ENCODE peak calls at places on chromosome 18, in four cellular contexts. One of them, this sample, is unnamed.

GRCh38 chr18:24063121-24063731 is 48.7 kb downstream of the TTC39C start:
- DNase-seq in breast epithelium: no peak
- DNase-seq in tibial nerve: no peak
- DNase-seq in heart left ventricle: no peak
- DNase-seq in this sample: no peak

GRCh38 chr18:59605633-59606192 is 91.5 kb downstream of the CCBE1 start:
- DNase-seq in breast epithelium: no peak
- DNase-seq in tibial nerve: no peak
- DNase-seq in heart left ventricle: no peak
- DNase-seq in this sample: no peak

GRCh38 chr18:76953186-76953982 is 131.0 kb downstream of the ZNF236 start:
- DNase-seq in breast epithelium: peak; percentile 59
- DNase-seq in tibial nerve: peak; percentile 64
- DNase-seq in heart left ventricle: peak; percentile 69
- DNase-seq in this sample: peak; percentile 62

GRCh38 chr18:35457140-35457704 is 40.5 kb downstream of the INO80C start:
- DNase-seq in breast epithelium: no peak
- DNase-seq in tibial nerve: no peak
- DNase-seq in heart left ventricle: no peak
- DNase-seq in this sample: no peak

GRCh38 chr18:9708057-9708881 is at the start of gene RAB31:
- DNase-seq in heart left ventricle: peak; percentile 89
- DNase-seq in breast epithelium: peak; percentile 48
- DNase-seq in tibial nerve: peak; percentile 59
- DNase-seq in this sample: peak; percentile 74

GRCh38 chr18:31261792-31262582 is 56.0 kb upstream of the DSG1 start:
- DNase-seq in heart left ventricle: no peak
- DNase-seq in breast epithelium: no peak
- DNase-seq in tibial nerve: no peak
- DNase-seq in this sample: no peak

GRCh38 chr18:47407736-47408135 is 156.3 kb upstream of the SKOR2 start:
- DNase-seq in heart left ventricle: no peak
- DNase-seq in tibial nerve: no peak
- DNase-seq in breast epithelium: no peak
- DNase-seq in this sample: no peak

GRCh38 chr18:68874361-68874760 is 76.5 kb downstream of the CCDC102B start:
- DNase-seq in heart left ventricle: no peak
- DNase-seq in breast epithelium: no peak
- DNase-seq in tibial nerve: no peak
- DNase-seq in this sample: no peak

GRCh38 chr18:5159080-5159479 is 38.0 kb downstream of the AKAIN1 start:
- DNase-seq in tibial nerve: no peak
- DNase-seq in heart left ventricle: no peak
- DNase-seq in breast epithelium: no peak
- DNase-seq in this sample: no peak

GRCh38 chr18:10705291-10705690 is 179.5 kb downstream of the NAPG start:
- DNase-seq in tibial nerve: no peak
- DNase-seq in breast epithelium: no peak
- DNase-seq in heart left ventricle: no peak
- DNase-seq in this sample: no peak

GRCh38 chr18:79912409-79912991 is 39.0 kb downstream of the SLC66A2 start:
- DNase-seq in breast epithelium: peak; percentile 14
- DNase-seq in tibial nerve: no peak
- DNase-seq in heart left ventricle: no peak
- DNase-seq in this sample: peak; percentile 5

GRCh38 chr18:37450434-37451133 is 115.0 kb downstream of the CELF4 start:
- DNase-seq in breast epithelium: no peak
- DNase-seq in tibial nerve: no peak
- DNase-seq in heart left ventricle: peak; percentile 34
- DNase-seq in this sample: no peak

GRCh38 chr18:570256-570655 is 9.9 kb upstream of the CETN1 start:
- DNase-seq in tibial nerve: no peak
- DNase-seq in heart left ventricle: no peak
- DNase-seq in breast epithelium: no peak
- DNase-seq in this sample: no peak

GRCh38 chr18:79902075-79902474 is 49.4 kb downstream of the SLC66A2 start:
- DNase-seq in heart left ventricle: peak; percentile 19
- DNase-seq in breast epithelium: no peak
- DNase-seq in tibial nerve: no peak
- DNase-seq in this sample: peak; percentile 5

GRCh38 chr18:13267517-13267916 is 49.0 kb downstream of the LDLRAD4 start:
- DNase-seq in heart left ventricle: peak; percentile 35
- DNase-seq in breast epithelium: no peak
- DNase-seq in tibial nerve: no peak
- DNase-seq in this sample: no peak

GRCh38 chr18:31197676-31198075 is 35.0 kb upstream of the DSC1 start:
- DNase-seq in tibial nerve: no peak
- DNase-seq in heart left ventricle: no peak
- DNase-seq in breast epithelium: no peak
- DNase-seq in this sample: no peak

GRCh38 chr18:3578621-3579020 is 128.6 kb downstream of the TGIF1 start:
- DNase-seq in breast epithelium: no peak
- DNase-seq in tibial nerve: no peak
- DNase-seq in heart left ventricle: no peak
- DNase-seq in this sample: no peak

GRCh38 chr18:34821669-34822210 is 111.6 kb downstream of the DTNA start:
- DNase-seq in tibial nerve: no peak
- DNase-seq in heart left ventricle: no peak
- DNase-seq in breast epithelium: no peak
- DNase-seq in this sample: no peak

GRCh38 chr18:506264-506663 is 5.8 kb upstream of the COLEC12 start:
- DNase-seq in heart left ventricle: no peak
- DNase-seq in breast epithelium: no peak
- DNase-seq in tibial nerve: no peak
- DNase-seq in this sample: no peak

GRCh38 chr18:73244411-73244810 is 376.6 kb upstream of the NETO1 start:
- DNase-seq in breast epithelium: no peak
- DNase-seq in tibial nerve: no peak
- DNase-seq in heart left ventricle: no peak
- DNase-seq in this sample: no peak

GRCh38 chr18:38525039-38525438 is 959.4 kb upstream of the CELF4 start:
- DNase-seq in breast epithelium: no peak
- DNase-seq in heart left ventricle: no peak
- DNase-seq in tibial nerve: no peak
- DNase-seq in this sample: no peak

GRCh38 chr18:40094441-40094840 is 1860.6 kb upstream of the PIK3C3 start:
- DNase-seq in tibial nerve: no peak
- DNase-seq in breast epithelium: no peak
- DNase-seq in heart left ventricle: no peak
- DNase-seq in this sample: no peak

GRCh38 chr18:76490701-76491171 is 4.3 kb downstream of the ZNF516 start:
- DNase-seq in breast epithelium: peak; percentile 65
- DNase-seq in heart left ventricle: no peak
- DNase-seq in tibial nerve: no peak
- DNase-seq in this sample: peak; percentile 78

GRCh38 chr18:39913790-39914366 is 2041.2 kb upstream of the PIK3C3 start:
- DNase-seq in breast epithelium: no peak
- DNase-seq in tibial nerve: no peak
- DNase-seq in heart left ventricle: no peak
- DNase-seq in this sample: no peak

GRCh38 chr18:57060814-57061213 is 86.1 kb upstream of the BOD1L2 start:
- DNase-seq in tibial nerve: no peak
- DNase-seq in breast epithelium: no peak
- DNase-seq in heart left ventricle: no peak
- DNase-seq in this sample: no peak

GRCh38 chr18:32391126-32391525 is 79.6 kb downstream of the GAREM1 start:
- DNase-seq in heart left ventricle: no peak
- DNase-seq in tibial nerve: no peak
- DNase-seq in breast epithelium: no peak
- DNase-seq in this sample: no peak

GRCh38 chr18:73681912-73682311 is 465.7 kb downstream of the FBXO15 start:
- DNase-seq in tibial nerve: no peak
- DNase-seq in heart left ventricle: no peak
- DNase-seq in breast epithelium: no peak
- DNase-seq in this sample: no peak

DNA sequence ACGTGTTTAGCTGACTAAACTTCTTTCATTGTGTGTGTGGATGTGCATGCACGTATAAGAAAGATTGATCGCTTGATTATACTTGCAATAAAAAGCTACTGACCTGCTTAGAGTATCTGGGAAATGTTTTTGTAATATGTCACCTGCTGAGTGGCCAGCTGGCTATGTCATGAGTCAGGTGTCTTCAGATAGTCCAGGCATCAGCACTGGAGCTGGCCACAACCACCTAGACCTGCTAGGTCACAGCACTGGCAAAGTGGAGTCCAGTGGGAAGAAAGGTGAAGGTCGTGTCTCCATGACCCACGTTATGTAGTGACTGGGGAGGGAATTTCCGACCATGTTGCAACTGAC is 147.0 kb downstream of the ESCO1 start:
- DNase-seq in breast epithelium: no peak
- DNase-seq in heart left ventricle: no peak
- DNase-seq in tibial nerve: no peak
- DNase-seq in this sample: no peak
- TF ChIP-seq POLR2A in breast epithelium: no peak
- TF ChIP-seq POLR2A in heart left ventricle: no peak
- TF ChIP-seq POLR2A in tibial nerve: no peak
- TF ChIP-seq POLR2A in this sample: no peak

DNA sequence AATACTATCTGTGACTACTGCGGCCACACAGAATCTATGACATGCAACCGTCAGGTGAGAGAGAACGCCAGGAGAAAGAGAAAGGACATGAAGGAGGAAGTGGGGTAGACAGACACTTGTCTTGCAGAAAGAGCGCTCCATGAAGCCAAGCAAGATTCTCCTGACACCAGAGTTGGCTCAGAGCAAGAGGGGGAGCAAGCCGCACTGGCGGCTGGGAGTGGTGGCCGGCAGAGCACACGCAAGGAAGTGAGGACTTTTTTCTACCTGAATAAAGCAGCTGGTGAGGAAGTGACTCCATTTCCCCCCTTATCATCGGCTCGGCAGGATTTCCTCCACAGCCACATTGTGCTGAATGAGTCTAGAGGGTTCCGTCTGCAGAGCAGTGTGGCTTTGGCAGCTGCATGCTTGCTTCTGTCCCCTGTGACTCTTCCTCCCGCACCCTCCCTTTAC is 181.5 kb downstream of the BCL2 start:
- DNase-seq in heart left ventricle: peak; percentile 59
- DNase-seq in breast epithelium: no peak
- DNase-seq in tibial nerve: no peak
- DNase-seq in this sample: no peak
- TF ChIP-seq POLR2A in heart left ventricle: no peak
- TF ChIP-seq POLR2A in breast epithelium: no peak
- TF ChIP-seq POLR2A in tibial nerve: no peak
- TF ChIP-seq POLR2A in this sample: no peak

GRCh38 chr18:28112056-28112470 is 64.9 kb downstream of the CDH2 start:
- DNase-seq in tibial nerve: no peak
- DNase-seq in breast epithelium: no peak
- DNase-seq in heart left ventricle: no peak
- DNase-seq in this sample: no peak
- TF ChIP-seq POLR2A in tibial nerve: no peak
- TF ChIP-seq POLR2A in breast epithelium: no peak
- TF ChIP-seq POLR2A in heart left ventricle: no peak
- TF ChIP-seq POLR2A in this sample: no peak

GRCh38 chr18:70288171-70288850 is 534 bp upstream of the SOCS6 start:
- DNase-seq in breast epithelium: no peak
- DNase-seq in heart left ventricle: peak; percentile 56
- DNase-seq in tibial nerve: no peak
- DNase-seq in this sample: peak; percentile 58

GRCh38 chr18:70287731-70288130 is 1.1 kb upstream of the SOCS6 start:
- DNase-seq in heart left ventricle: no peak
- DNase-seq in breast epithelium: no peak
- DNase-seq in tibial nerve: no peak
- DNase-seq in this sample: no peak

GRCh38 chr18:70289351-70290330 is 796 bp downstream of the SOCS6 start:
- DNase-seq in heart left ventricle: peak; percentile 44
- DNase-seq in breast epithelium: no peak
- DNase-seq in tibial nerve: no peak
- DNase-seq in this sample: peak; percentile 49

GRCh38 chr18:70290482-70291294 is 1.8 kb downstream of the SOCS6 start:
- DNase-seq in tibial nerve: no peak
- DNase-seq in heart left ventricle: no peak
- DNase-seq in breast epithelium: no peak
- DNase-seq in this sample: no peak

DNA sequence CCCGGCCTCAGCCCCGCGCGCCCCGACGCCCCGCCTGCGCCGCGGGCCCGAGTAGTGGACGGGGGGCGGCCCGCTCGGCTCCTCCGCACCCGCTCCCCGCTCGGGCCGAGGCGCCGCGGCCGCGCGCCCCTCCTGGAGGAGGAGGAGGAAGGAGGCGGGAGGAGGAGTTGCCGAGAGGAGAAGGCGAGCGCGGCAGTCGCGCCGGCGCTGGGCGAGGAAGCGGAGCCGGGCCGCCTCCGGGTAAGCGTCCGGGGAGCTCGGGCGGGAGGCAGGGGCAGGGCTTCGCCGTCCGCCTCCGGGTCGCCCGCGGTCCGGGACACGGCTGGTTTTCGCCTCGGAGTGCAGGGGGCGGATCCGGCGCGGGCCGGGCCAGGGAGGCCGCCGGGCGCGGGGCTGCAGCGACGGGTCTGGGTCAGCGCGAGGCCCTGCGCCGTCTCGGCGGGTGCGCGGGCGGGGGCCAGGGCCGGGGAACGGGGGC is at the start of gene SOCS6:
- DNase-seq in breast epithelium: no peak
- DNase-seq in tibial nerve: peak; percentile 21
- DNase-seq in heart left ventricle: peak; percentile 72
- DNase-seq in this sample: peak; percentile 63
- TF ChIP-seq POLR2A in breast epithelium: no peak
- TF ChIP-seq POLR2A in tibial nerve: peak; percentile 31
- TF ChIP-seq POLR2A in heart left ventricle: no peak
- TF ChIP-seq POLR2A in this sample: peak; percentile 63

DNA sequence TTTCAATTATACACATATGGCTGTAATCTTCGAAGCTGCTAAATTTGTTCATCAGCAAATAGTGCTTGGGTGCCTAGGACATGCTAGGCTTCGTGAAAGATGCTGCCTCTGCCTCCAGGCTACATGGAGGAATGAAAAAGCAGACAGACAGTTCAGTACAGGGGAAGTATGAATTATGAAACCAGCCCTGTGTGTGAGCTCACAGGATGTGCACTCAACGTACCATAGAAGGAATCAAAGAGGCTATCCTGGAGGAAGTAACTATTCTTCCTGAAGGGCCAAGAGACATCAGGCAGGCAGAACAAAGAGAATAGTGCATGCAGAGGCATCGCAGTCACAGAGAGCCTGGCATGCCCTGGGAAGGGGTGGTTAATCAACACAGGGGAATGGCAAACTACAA is 61.4 kb downstream of the DYM start:
- DNase-seq in heart left ventricle: no peak
- DNase-seq in breast epithelium: no peak
- DNase-seq in tibial nerve: no peak
- DNase-seq in this sample: no peak
- TF ChIP-seq POLR2A in heart left ventricle: no peak
- TF ChIP-seq POLR2A in breast epithelium: no peak
- TF ChIP-seq POLR2A in tibial nerve: no peak
- TF ChIP-seq POLR2A in this sample: no peak

GRCh38 chr18:22349966-22350365 is 67.7 kb downstream of the CTAGE1 start:
- DNase-seq in tibial nerve: no peak
- DNase-seq in breast epithelium: no peak
- DNase-seq in heart left ventricle: no peak
- DNase-seq in this sample: no peak

GRCh38 chr18:22349317-22349898 is 68.3 kb downstream of the CTAGE1 start:
- DNase-seq in tibial nerve: no peak
- DNase-seq in heart left ventricle: no peak
- DNase-seq in breast epithelium: no peak
- DNase-seq in this sample: no peak

GRCh38 chr18:22346968-22347611 is 70.6 kb downstream of the CTAGE1 start:
- DNase-seq in tibial nerve: no peak
- DNase-seq in heart left ventricle: peak; percentile 93
- DNase-seq in breast epithelium: no peak
- DNase-seq in this sample: peak; percentile 86

GRCh38 chr18:22347624-22348511 is 69.8 kb downstream of the CTAGE1 start:
- DNase-seq in heart left ventricle: peak; percentile 49
- DNase-seq in breast epithelium: no peak
- DNase-seq in tibial nerve: no peak
- DNase-seq in this sample: peak; percentile 42

GRCh38 chr18:22348521-22349316 is 69.0 kb downstream of the CTAGE1 start:
- DNase-seq in heart left ventricle: peak; percentile 78
- DNase-seq in breast epithelium: peak; percentile 71
- DNase-seq in tibial nerve: no peak
- DNase-seq in this sample: peak; percentile 75
- TF ChIP-seq POLR2A in heart left ventricle: no peak
- TF ChIP-seq POLR2A in breast epithelium: no peak
- TF ChIP-seq POLR2A in tibial nerve: no peak
- TF ChIP-seq POLR2A in this sample: no peak